ENCODE peak calls at places on chromosomes 1 and 21, in four cellular contexts. F is K562, U is HepG2, W is GM12878. P is an unnamed sample.

GRCh38 chr1:22639286-22639685 is 2.9 kb downstream of the C1QA start:
- DNase-seq in W (no peak), U (no peak), F (peak), P (peak)

GRCh38 chr1:31505884-31506497 is 70.3 kb upstream of the TINAGL1 start:
- DNase-seq in U (no peak), W (peak), F (no peak), P (no peak)

GRCh38 chr21:45405271-45405818 is 380 bp downstream of the COL18A1 start:
- DNase-seq in U (no peak), F (peak), W (no peak), P (no peak)

GRCh38 chr21:41947596-41948403 is 6.0 kb downstream of the C2CD2 start:
- DNase-seq in U (no peak), W (no peak), F (no peak), P (no peak)

GRCh38 chr1:175131100-175131499 is 61.5 kb downstream of the KIAA0040 start:
- DNase-seq in F (no peak), W (no peak), U (no peak), P (no peak)

GRCh38 chr21:27246741-27247140 is 279.9 kb upstream of the ADAMTS5 start:
- DNase-seq in W (no peak), F (no peak), U (no peak), P (no peak)

GRCh38 chr1:91578320-91579109 is 77.9 kb downstream of the CDC7 start:
- DNase-seq in W (no peak), F (peak), U (peak), P (no peak)

GRCh38 chr1:201578008-201578888 is 39.3 kb downstream of the NAV1 start:
- DNase-seq in U (no peak), W (no peak), F (peak), P (no peak)

GRCh38 chr21:20779321-20779720 is 218.9 kb upstream of the NCAM2 start:
- DNase-seq in F (no peak), U (no peak), W (no peak), P (no peak)

GRCh38 chr1:28894785-28895184 is 19.6 kb upstream of the EPB41 start:
- DNase-seq in W (no peak), U (no peak), F (no peak), P (no peak)

GRCh38 chr1:29876902-29877301 is 640.6 kb downstream of the PTPRU start:
- DNase-seq in U (no peak), F (no peak), W (no peak), P (peak)

GRCh38 chr1:6859415-6860343 is 74.4 kb downstream of the CAMTA1 start:
- DNase-seq in W (no peak), U (peak), F (no peak), P (no peak)

GRCh38 chr1:223714849-223715709 is 2.7 kb downstream of the CAPN2 start:
- DNase-seq in F (peak), U (no peak), W (no peak), P (no peak)

GRCh38 chr1:199741586-199741985 is 285.9 kb upstream of the NR5A2 start:
- DNase-seq in W (no peak), F (no peak), U (no peak), P (no peak)

GRCh38 chr1:5858844-5859407 is 133.3 kb downstream of the NPHP4 start:
- DNase-seq in W (no peak), U (no peak), F (no peak), P (peak)

GRCh38 chr1:215475719-215476525 is 91.2 kb upstream of the KCTD3 start:
- DNase-seq in U (no peak), F (no peak), W (no peak), P (no peak)

GRCh38 chr1:229947968-229948367 is 119.1 kb upstream of the GALNT2 start:
- DNase-seq in W (no peak), U (no peak), F (no peak), P (no peak)

GRCh38 chr1:111199881-111200801 is at the start of gene DENND2D:
- DNase-seq in W (peak), U (no peak), F (no peak), P (no peak)

GRCh38 chr1:27179373-27179772 is 24.4 kb upstream of the SLC9A1 start:
- DNase-seq in F (no peak), U (no peak), W (no peak), P (no peak)

GRCh38 chr21:45161039-45161945 is 86.9 kb downstream of the ADARB1 start:
- DNase-seq in U (no peak), W (no peak), F (no peak), P (no peak)

GRCh38 chr21:44724166-44724565 is 12.8 kb upstream of the TSPEAR start:
- DNase-seq in U (no peak), F (no peak), W (no peak), P (no peak)

GRCh38 chr1:67213164-67213563 is 46.9 kb downstream of the IL23R start:
- DNase-seq in W (no peak), F (peak), U (peak), P (peak)

GRCh38 chr1:222250376-222250775 is 297.5 kb downstream of the HHIPL2 start:
- DNase-seq in F (no peak), U (no peak), W (no peak), P (no peak)

GRCh38 chr1:55001311-55001710 is 2.6 kb downstream of the BSND start:
- DNase-seq in U (no peak), F (no peak), W (no peak), P (no peak)

GRCh38 chr1:2199042-2199810 is 4.7 kb upstream of the FAAP20 start:
- DNase-seq in W (peak), U (peak), F (peak), P (peak)

GRCh38 chr1:68255301-68255700 is 23.0 kb upstream of the WLS start:
- DNase-seq in F (no peak), U (no peak), W (no peak), P (no peak)

GRCh38 chr1:94599090-94599813 is 57.7 kb upstream of the F3 start:
- DNase-seq in U (peak), W (no peak), F (no peak), P (peak)

GRCh38 chr1:190183588-190183987 is 294.1 kb downstream of the BRINP3 start:
- DNase-seq in U (no peak), F (no peak), W (no peak), P (no peak)

GRCh38 chr1:33168556-33169289 is 13.1 kb downstream of the TRIM62 start:
- DNase-seq in F (no peak), U (no peak), W (no peak), P (no peak)

GRCh38 chr1:108636876-108637275 is 24.0 kb downstream of the HENMT1 start:
- DNase-seq in F (no peak), W (no peak), U (no peak), P (no peak)

GRCh38 chr1:48572632-48573258 is 100.7 kb upstream of the SPATA6 start:
- DNase-seq in U (peak), W (no peak), F (peak), P (peak)

GRCh38 chr1:46489169-46489637 is 433 bp upstream of the DMBX1 start:
- DNase-seq in U (no peak), F (peak), W (no peak), P (peak)

GRCh38 chr1:227789042-227789880 is 26.2 kb upstream of the PRSS38 start:
- DNase-seq in U (no peak), F (no peak), W (no peak), P (no peak)

GRCh38 chr1:84143796-84144565 is at the start of gene PRKACB:
- DNase-seq in U (no peak), F (no peak), W (peak), P (no peak)

GRCh38 chr1:70227439-70227838 is 6.3 kb downstream of the SRSF11 start:
- DNase-seq in F (no peak), U (no peak), W (no peak), P (no peak)

GRCh38 chr1:70220517-70221240 is 501 bp upstream of the SRSF11 start:
- DNase-seq in U (no peak), F (no peak), W (no peak), P (no peak)

GRCh38 chr1:70221241-70222077 is at the start of gene SRSF11:
- DNase-seq in F (peak), U (peak), W (peak), P (peak)

GRCh38 chr1:70222716-70223235 is 1.6 kb downstream of the SRSF11 start:
- DNase-seq in W (no peak), F (no peak), U (no peak), P (no peak)

GRCh38 chr1:70224954-70225353 is 3.8 kb downstream of the SRSF11 start:
- DNase-seq in U (no peak), W (no peak), F (no peak), P (no peak)
- TF ChIP-seq CREB1 in U (no peak), W (no peak), F (no peak), P (no peak)

GRCh38 chr1:218683224-218683623 is 338.1 kb downstream of the TGFB2 start:
- DNase-seq in W (no peak), F (no peak), U (no peak), P (no peak)

DNA sequence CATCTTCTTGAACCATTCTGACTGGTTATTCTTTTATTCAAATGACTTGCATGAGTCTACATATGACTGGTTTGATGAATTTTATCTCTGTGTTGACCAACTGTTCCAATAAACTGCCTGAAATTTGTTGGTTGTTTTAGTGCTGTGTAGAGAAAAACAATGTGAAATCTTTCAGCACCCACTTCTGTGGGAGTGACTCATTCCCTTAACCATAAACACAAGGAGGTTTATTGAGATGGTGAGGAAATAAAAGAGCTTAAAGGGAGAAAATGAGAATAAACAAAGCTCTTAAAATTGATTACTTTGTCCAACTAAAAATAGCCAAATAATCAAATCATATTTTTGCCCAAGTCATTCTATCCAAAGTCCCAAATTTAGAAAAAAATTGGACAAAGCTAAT is 341.1 kb downstream of the TGFB2 start:
- DNase-seq in W (no peak), U (no peak), F (no peak), P (no peak)
- TF ChIP-seq NR2C2 in W (no peak), U (no peak), F (no peak), P (no peak)

DNA sequence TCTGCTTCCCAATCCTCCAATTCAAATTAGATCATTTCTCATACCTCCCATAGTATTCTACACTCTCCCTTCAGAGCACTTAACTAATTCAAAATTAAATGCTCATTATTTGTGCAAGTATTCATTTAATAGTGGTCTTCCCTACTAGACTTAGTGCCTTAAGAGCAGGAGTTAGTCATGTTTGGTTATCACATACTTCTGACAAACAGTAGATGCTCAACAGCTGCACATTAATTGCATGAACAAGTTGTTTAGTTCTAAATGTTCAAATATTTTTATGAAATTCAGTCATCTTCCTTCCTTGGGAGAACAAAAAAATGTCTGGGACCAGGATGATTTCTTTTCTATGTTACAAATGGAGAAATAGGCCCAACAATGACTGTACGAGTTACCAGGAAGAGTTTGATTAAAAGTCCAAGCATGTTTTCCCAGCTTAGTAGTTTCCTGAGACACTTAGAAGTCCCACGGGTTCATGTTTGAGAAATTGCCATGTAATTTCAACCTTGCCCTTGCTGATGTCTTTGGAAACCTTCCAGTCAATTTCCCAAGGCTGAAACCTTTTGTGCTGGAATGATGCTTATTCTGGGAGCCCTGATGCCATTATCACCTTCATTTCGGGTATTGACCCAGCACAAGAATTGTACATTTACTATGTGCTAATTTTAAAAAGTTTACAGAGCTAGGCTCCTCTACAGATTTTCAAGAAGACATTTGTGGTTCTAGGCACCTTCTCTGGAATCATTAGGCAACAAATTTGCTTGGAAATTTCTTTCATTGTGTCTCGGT is 437.9 kb upstream of the PLXNA2 start:
- DNase-seq in W (no peak), F (no peak), U (no peak), P (no peak)
- TF ChIP-seq CBFB in W (no peak), F (no peak), U (no peak), P (no peak)

GRCh38 chr1:15283500-15283899 is 36.5 kb downstream of the FHAD1 start:
- DNase-seq in W (no peak), U (no peak), F (no peak), P (no peak)
- TF ChIP-seq CREB1 in W (no peak), U (no peak), F (no peak), P (no peak)

GRCh38 chr1:159898527-159898926 is 1.4 kb downstream of the CFAP45 start:
- DNase-seq in W (no peak), U (no peak), F (no peak), P (no peak)

GRCh38 chr1:159900755-159901335 is 880 bp upstream of the CFAP45 start:
- DNase-seq in F (no peak), U (no peak), W (no peak), P (no peak)

GRCh38 chr1:159897962-159898361 is 2.0 kb downstream of the CFAP45 start:
- DNase-seq in U (no peak), F (no peak), W (no peak), P (no peak)

GRCh38 chr1:159896086-159896930 is 3.7 kb downstream of the CFAP45 start:
- DNase-seq in W (no peak), U (no peak), F (no peak), P (no peak)

DNA sequence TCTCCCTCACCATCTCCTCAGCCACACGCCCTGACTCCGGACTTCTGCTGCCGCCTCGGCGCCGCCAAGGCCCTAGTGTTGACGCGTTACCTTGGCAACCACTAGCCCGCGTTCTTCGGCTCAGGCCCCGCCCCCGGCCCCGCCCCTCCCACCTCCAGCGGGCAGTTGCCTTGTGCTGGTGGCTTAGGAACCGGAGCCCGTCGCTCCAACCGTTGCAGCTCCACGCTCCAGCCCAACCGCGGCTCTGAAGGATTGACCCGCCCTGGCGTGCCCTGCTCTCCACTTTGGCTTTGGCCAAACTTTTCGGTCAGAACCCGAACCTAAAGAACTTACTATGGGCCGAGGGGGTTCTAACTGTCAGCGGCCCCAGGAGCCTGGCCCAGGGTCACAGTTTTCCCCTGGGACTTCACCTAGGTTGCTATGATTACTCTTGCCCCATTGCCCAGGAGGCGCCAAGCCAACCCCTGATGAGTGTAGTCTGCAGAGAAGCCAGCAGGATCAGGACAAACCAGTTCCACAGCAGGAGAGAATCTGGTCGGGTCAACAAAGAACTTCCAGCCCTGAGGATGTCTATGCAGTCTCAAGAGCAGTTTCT is at the start of gene CFAP45:
- DNase-seq in U (no peak), F (peak), W (no peak), P (peak)
- TF ChIP-seq NR2C2 in U (no peak), F (no peak), W (no peak), P (no peak)

GRCh38 chr1:115281143-115281542 is 56.9 kb downstream of the NGF start:
- DNase-seq in W (no peak), F (no peak), U (no peak), P (no peak)

GRCh38 chr1:115282825-115283224 is 55.2 kb downstream of the NGF start:
- DNase-seq in U (no peak), F (no peak), W (no peak), P (no peak)

GRCh38 chr1:115283249-115283648 is 54.8 kb downstream of the NGF start:
- DNase-seq in U (no peak), W (no peak), F (no peak), P (no peak)

GRCh38 chr1:115284209-115284608 is 53.8 kb downstream of the NGF start:
- DNase-seq in U (no peak), W (no peak), F (no peak), P (no peak)

GRCh38 chr1:115283681-115284146 is 54.3 kb downstream of the NGF start:
- DNase-seq in U (no peak), F (no peak), W (no peak), P (no peak)
- TF ChIP-seq CBFB in U (no peak), F (no peak), W (no peak), P (no peak)

GRCh38 chr1:10838541-10838940 is 42.1 kb upstream of the CASZ1 start:
- DNase-seq in W (no peak), U (no peak), F (no peak), P (no peak)
- TF ChIP-seq CREB1 in W (no peak), U (no peak), F (no peak), P (no peak)